ENCODE peak calls at places on chromosomes 5 and 9, in ten cellular contexts. M, Q, A, E, Z, K, W, F, S and N are unnamed samples.

GRCh38 chr5:79035237-79035636 is 34.2 kb downstream of the DMGDH start:
- DNase-seq in M (no peak), Q (no peak), A (no peak), E (no peak), Z (no peak), K (no peak), W (no peak), F (no peak), S (no peak), N (no peak)

GRCh38 chr5:14739538-14739937 is 75.0 kb downstream of the OTULIN start:
- DNase-seq in M (no peak), Q (no peak), A (no peak), E (no peak), Z (no peak), K (no peak), W (peak; percentile 73), F (no peak), S (peak; percentile 57), N (no peak)

GRCh38 chr9:134221273-134222017 is 57.1 kb upstream of the RNU6ATAC start:
- DNase-seq in M (peak; percentile 8), Q (no peak), A (no peak), E (no peak), Z (no peak), K (no peak), W (no peak), F (no peak), S (no peak), N (no peak)

GRCh38 chr5:149837680-149838269 is 106.8 kb downstream of the PDE6A start:
- DNase-seq in M (peak; percentile 64), Q (peak; percentile 62), A (peak; percentile 29), E (no peak), Z (no peak), K (peak; percentile 61), W (peak; percentile 66), F (no peak), S (peak; percentile 74), N (no peak)

GRCh38 chr9:131747352-131747751 is 7.5 kb upstream of the RAPGEF1 start:
- DNase-seq in M (no peak), Q (no peak), A (no peak), E (no peak), Z (no peak), K (no peak), W (peak; percentile 51), F (no peak), S (peak; percentile 39), N (no peak)

GRCh38 chr9:71760901-71761300 is 7.4 kb downstream of the CEMIP2 start:
- DNase-seq in M (no peak), Q (no peak), A (no peak), E (no peak), Z (no peak), K (peak; percentile 48), W (no peak), F (no peak), S (no peak), N (no peak)

GRCh38 chr5:107952450-107952849 is 281.7 kb upstream of the EFNA5 start:
- DNase-seq in M (no peak), Q (no peak), A (no peak), E (no peak), Z (no peak), K (no peak), W (no peak), F (no peak), S (no peak), N (no peak)

GRCh38 chr9:115276621-115277020 is 158.7 kb upstream of the TNC start:
- DNase-seq in M (no peak), Q (no peak), A (no peak), E (no peak), Z (no peak), K (no peak), W (no peak), F (no peak), S (peak; percentile 65), N (no peak)

GRCh38 chr5:131171276-131171815 is 602 bp downstream of the LYRM7 start:
- DNase-seq in M (no peak), Q (no peak), A (no peak), E (no peak), Z (no peak), K (no peak), W (no peak), F (no peak), S (no peak), N (no peak)

GRCh38 chr9:116213673-116214047 is 60.1 kb downstream of the PAPPA start:
- DNase-seq in M (no peak), Q (no peak), A (no peak), E (no peak), Z (no peak), K (no peak), W (no peak), F (no peak), S (no peak), N (no peak)

GRCh38 chr9:127505396-127506116 is 54.2 kb downstream of the LRSAM1 start:
- DNase-seq in M (peak; percentile 22), Q (no peak), A (no peak), E (no peak), Z (no peak), K (peak; percentile 45), W (peak; percentile 39), F (no peak), S (no peak), N (peak; percentile 76)

GRCh38 chr9:96817973-96818372 is 36.3 kb downstream of the ZNF782 start:
- DNase-seq in M (no peak), Q (no peak), A (no peak), E (no peak), Z (no peak), K (no peak), W (no peak), F (no peak), S (no peak), N (no peak)

GRCh38 chr5:95113489-95113888 is 171.4 kb downstream of the MCTP1 start:
- DNase-seq in M (no peak), Q (no peak), A (peak; percentile 4), E (no peak), Z (no peak), K (no peak), W (peak; percentile 84), F (no peak), S (peak; percentile 79), N (no peak)
- TF ChIP-seq CTCF in M (no peak), Q (no peak), A (peak; percentile 46), E (no peak), Z (no peak), K (no peak), W (peak; percentile 47), F (no peak), S (peak; percentile 46), N (no peak)

DNA sequence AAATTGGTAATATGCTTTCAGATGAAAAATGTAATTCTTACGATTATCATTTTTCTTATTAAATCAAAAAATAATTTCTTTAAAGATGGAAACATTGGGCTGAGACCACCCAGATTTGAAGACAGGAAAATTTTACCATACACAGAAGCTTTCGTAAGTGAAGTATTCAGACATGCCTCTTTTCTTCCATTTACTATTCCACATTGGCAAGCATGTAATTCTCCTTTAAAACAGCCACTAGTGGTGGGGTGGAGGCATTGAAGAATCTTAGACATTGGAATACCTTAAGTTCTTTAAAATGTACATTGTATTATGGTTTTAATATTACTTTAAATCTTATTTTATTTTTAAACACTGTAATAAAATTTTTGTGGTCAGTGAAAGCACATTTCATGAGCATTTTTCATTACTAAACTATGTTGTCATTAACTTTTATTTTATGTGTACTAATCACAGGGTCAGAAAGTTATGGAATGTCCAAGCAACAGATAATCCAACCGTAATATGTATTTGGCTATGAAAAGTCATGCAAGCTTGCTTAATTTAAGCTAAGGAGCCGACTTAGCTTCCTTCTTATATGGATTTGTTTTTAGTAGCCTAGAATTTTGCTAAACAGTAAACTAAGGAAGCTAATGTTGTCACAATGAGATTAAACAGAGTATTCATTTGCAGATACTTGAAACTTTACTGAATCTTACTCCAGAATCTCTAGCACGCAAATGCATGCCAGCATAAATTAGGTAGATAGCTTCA is 97.4 kb upstream of the ALDH1A1 start:
- DNase-seq in M (no peak), Q (no peak), A (no peak), E (no peak), Z (no peak), K (no peak), W (peak; percentile 76), F (no peak), S (peak; percentile 14), N (no peak)
- TF ChIP-seq CTCF in M (no peak), Q (no peak), A (no peak), E (no peak), Z (no peak), K (peak; percentile 41), W (peak; percentile 63), F (no peak), S (peak; percentile 25), N (no peak)

DNA sequence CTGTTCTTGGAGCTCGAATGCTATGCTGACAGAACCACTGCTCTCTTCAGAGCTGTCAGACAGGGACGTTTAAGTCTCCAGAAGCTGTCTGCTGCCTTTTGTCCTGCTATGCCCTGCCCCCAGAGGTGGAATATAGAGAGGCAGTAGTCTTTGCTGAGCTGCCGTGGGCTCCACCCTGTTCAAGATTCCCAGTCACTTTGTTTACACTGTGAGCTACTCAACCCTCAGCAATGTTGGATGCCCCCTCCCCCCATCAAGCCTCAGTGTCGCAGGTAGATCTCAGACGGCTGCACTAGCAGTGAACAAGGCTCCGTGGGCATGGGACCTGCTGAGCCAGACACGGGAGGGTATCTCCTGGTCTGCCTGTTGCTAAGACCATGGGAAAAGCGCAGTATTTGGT is 344.2 kb downstream of the TMEM161B start:
- DNase-seq in M (no peak), Q (no peak), A (no peak), E (no peak), Z (no peak), K (no peak), W (no peak), F (no peak), S (no peak), N (no peak)
- TF ChIP-seq CTCF in M (no peak), Q (no peak), A (no peak), E (no peak), Z (no peak), K (no peak), W (no peak), F (no peak), S (no peak), N (no peak)

GRCh38 chr5:54227109-54227508 is 83.3 kb downstream of the ARL15 start:
- DNase-seq in M (no peak), Q (no peak), A (no peak), E (no peak), Z (no peak), K (no peak), W (no peak), F (no peak), S (no peak), N (no peak)

GRCh38 chr5:54224083-54224836 is 86.1 kb downstream of the ARL15 start:
- DNase-seq in M (peak; percentile 33), Q (no peak), A (no peak), E (no peak), Z (no peak), K (no peak), W (no peak), F (no peak), S (no peak), N (no peak)

GRCh38 chr5:54226215-54226614 is 84.2 kb downstream of the ARL15 start:
- DNase-seq in M (no peak), Q (no peak), A (no peak), E (no peak), Z (no peak), K (no peak), W (no peak), F (no peak), S (no peak), N (no peak)

GRCh38 chr5:54234304-54234938 is 76.0 kb downstream of the ARL15 start:
- DNase-seq in M (no peak), Q (no peak), A (peak; percentile 26), E (no peak), Z (no peak), K (no peak), W (peak; percentile 47), F (no peak), S (peak; percentile 64), N (peak; percentile 45)

GRCh38 chr5:54229041-54229780 is 81.2 kb downstream of the ARL15 start:
- DNase-seq in M (peak; percentile 72), Q (peak; percentile 78), A (peak; percentile 10), E (peak; percentile 56), Z (peak; percentile 59), K (peak; percentile 69), W (peak; percentile 40), F (no peak), S (peak; percentile 62), N (peak; percentile 48)
- TF ChIP-seq CTCF in M (peak; percentile 85), Q (peak; percentile 98), A (peak; percentile 94), E (peak; percentile 97), Z (peak; percentile 94), K (peak; percentile 91), W (peak; percentile 99), F (peak; percentile 86), S (peak; percentile 93), N (peak; percentile 88)